ENCODE peak calls at places on chromosome 7, in eight cellular contexts. U is right lobe of liver, H is MM.1S, V is fibroblast of the aortic adventitia, F is Panc1, K is lower leg skin, D is adrenal gland, Q is thoracic aorta. G is an unnamed sample.

GRCh38 chr7:108581655-108582491 is 12.2 kb downstream of the DNAJB9 start:
- DNase-seq in U (no peak), H (no peak), V (no peak), F (no peak), K (no peak), D (no peak), Q (no peak), G (no peak)

GRCh38 chr7:118898284-118898683 is 673.8 kb downstream of the ANKRD7 start:
- DNase-seq in U (no peak), H (no peak), V (no peak), F (no peak), K (no peak), D (no peak), Q (no peak), G (no peak)

GRCh38 chr7:92609921-92610518 is 19.8 kb upstream of the FAM133B start:
- DNase-seq in U (no peak), H (peak; percentile 23), V (peak; percentile 57), F (no peak), K (no peak), D (no peak), Q (no peak), G (no peak)

GRCh38 chr7:140230517-140230861 is 53.7 kb upstream of the KDM7A start:
- DNase-seq in U (no peak), H (peak; percentile 63), V (no peak), F (no peak), K (peak; percentile 93), D (no peak), Q (no peak), G (peak; percentile 62)

GRCh38 chr7:32217841-32218467 is 147.7 kb upstream of the PDE1C start:
- DNase-seq in U (no peak), H (no peak), V (no peak), F (no peak), K (peak; percentile 14), D (no peak), Q (no peak), G (no peak)

GRCh38 chr7:45089314-45089891 is 634 bp upstream of the NACAD start:
- DNase-seq in U (no peak), H (no peak), V (peak; percentile 47), F (no peak), K (no peak), D (peak; percentile 96), Q (no peak), G (peak; percentile 61)

GRCh38 chr7:87058739-87059524 is 522 bp downstream of the ELAPOR2 start:
- DNase-seq in U (no peak), H (peak; percentile 51), V (no peak), F (no peak), K (peak; percentile 84), D (no peak), Q (no peak), G (peak; percentile 34)

GRCh38 chr7:153440781-153441180 is 611.4 kb upstream of the DPP6 start:
- DNase-seq in U (no peak), H (no peak), V (no peak), F (no peak), K (no peak), D (no peak), Q (no peak), G (no peak)

GRCh38 chr7:69690329-69690728 is 92.1 kb downstream of the AUTS2 start:
- DNase-seq in U (no peak), H (no peak), V (no peak), F (no peak), K (no peak), D (no peak), Q (no peak), G (no peak)

GRCh38 chr7:66894463-66895080 is 26.5 kb upstream of the TMEM248 start:
- DNase-seq in U (no peak), H (no peak), V (peak; percentile 40), F (no peak), K (no peak), D (no peak), Q (no peak), G (no peak)

GRCh38 chr7:27912751-27913150 is 172.8 kb downstream of the TAX1BP1 start:
- DNase-seq in U (no peak), H (no peak), V (no peak), F (no peak), K (no peak), D (no peak), Q (no peak), G (no peak)

GRCh38 chr7:43659549-43659896 is 69.8 kb downstream of the COA1 start:
- DNase-seq in U (no peak), H (no peak), V (no peak), F (no peak), K (no peak), D (no peak), Q (no peak), G (no peak)

GRCh38 chr7:139232893-139233292 is 1.9 kb downstream of the UBN2 start:
- DNase-seq in U (no peak), H (no peak), V (peak; percentile 14), F (peak; percentile 82), K (no peak), D (no peak), Q (no peak), G (no peak)

GRCh38 chr7:134327896-134328295 is 11.2 kb upstream of the SLC35B4 start:
- DNase-seq in U (no peak), H (peak; percentile 70), V (peak; percentile 53), F (peak; percentile 38), K (no peak), D (peak; percentile 63), Q (no peak), G (no peak)

GRCh38 chr7:47896809-47897423 is 51.4 kb downstream of the PKD1L1 start:
- DNase-seq in U (no peak), H (no peak), V (no peak), F (no peak), K (peak; percentile 53), D (no peak), Q (no peak), G (no peak)

GRCh38 chr7:50994753-50995319 is 212.1 kb upstream of the GRB10 start:
- DNase-seq in U (no peak), H (no peak), V (no peak), F (no peak), K (no peak), D (no peak), Q (no peak), G (no peak)

GRCh38 chr7:46859963-46860475 is 721.9 kb downstream of the TNS3 start:
- DNase-seq in U (no peak), H (no peak), V (peak; percentile 41), F (no peak), K (no peak), D (no peak), Q (no peak), G (no peak)

GRCh38 chr7:106871793-106872571 is 6.9 kb downstream of the PIK3CG start:
- DNase-seq in U (no peak), H (no peak), V (no peak), F (no peak), K (no peak), D (no peak), Q (no peak), G (no peak)

GRCh38 chr7:84142726-84143125 is 51.9 kb downstream of the SEMA3A start:
- DNase-seq in U (no peak), H (no peak), V (no peak), F (no peak), K (no peak), D (no peak), Q (no peak), G (no peak)

DNA sequence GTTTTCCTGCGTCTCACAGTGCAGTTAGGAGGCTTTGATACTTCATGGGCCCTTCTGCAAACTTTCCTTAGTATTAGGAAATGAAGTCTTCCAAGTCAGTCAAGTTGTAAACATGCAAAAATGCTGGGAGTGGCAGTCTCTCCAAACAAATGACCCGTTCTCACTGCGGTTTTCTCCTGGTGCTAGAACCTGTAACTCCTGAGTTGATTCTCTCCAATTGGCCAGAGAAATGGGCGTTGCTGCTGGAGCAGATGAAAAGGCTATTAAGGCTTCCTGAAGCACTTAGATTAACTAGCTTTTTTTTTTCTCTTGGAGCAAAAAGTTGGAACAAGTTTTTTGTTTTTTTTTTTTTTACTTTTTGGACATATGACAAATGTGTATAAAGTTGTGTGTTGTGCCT is 393.9 kb upstream of the GALNT17 start:
- DNase-seq in U (no peak), H (no peak), V (peak; percentile 53), F (no peak), K (no peak), D (no peak), Q (no peak), G (peak; percentile 47)
- TF ChIP-seq CTCF in U (peak; percentile 17), H (no peak), V (no peak), F (no peak), K (no peak), D (no peak), Q (no peak), G (no peak)

DNA sequence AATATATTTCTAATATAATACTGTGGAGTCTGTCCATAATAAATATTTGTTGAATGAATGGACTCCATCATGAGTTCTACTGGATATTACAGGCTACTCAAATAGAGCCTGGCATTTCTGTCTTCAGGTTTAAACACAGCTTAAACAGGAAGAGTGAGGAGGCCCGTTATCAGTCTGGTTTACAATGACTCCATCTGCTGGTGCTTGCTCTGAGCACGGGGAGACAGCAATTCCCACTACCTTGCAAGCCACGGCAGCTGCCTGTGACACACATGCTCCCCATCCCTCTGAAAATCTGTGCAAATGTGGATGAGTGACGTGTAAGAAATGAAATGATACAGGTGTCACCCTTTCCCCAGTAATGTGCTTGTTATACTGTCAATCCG is 293.5 kb upstream of the IMMP2L start:
- DNase-seq in U (no peak), H (no peak), V (peak; percentile 59), F (no peak), K (no peak), D (no peak), Q (no peak), G (no peak)
- TF ChIP-seq CTCF in U (no peak), H (no peak), V (peak; percentile 48), F (no peak), K (no peak), D (no peak), Q (no peak), G (no peak)

GRCh38 chr7:12493407-12493806 is 77.1 kb upstream of the SCIN start:
- DNase-seq in U (no peak), H (no peak), V (peak; percentile 69), F (no peak), K (no peak), D (no peak), Q (no peak), G (peak; percentile 36)

GRCh38 chr7:12490941-12491340 is 79.6 kb upstream of the SCIN start:
- DNase-seq in U (no peak), H (no peak), V (no peak), F (no peak), K (no peak), D (no peak), Q (no peak), G (no peak)

GRCh38 chr7:12491526-12491925 is 79.0 kb upstream of the SCIN start:
- DNase-seq in U (no peak), H (no peak), V (no peak), F (no peak), K (no peak), D (no peak), Q (no peak), G (no peak)

GRCh38 chr7:12493866-12494265 is 76.7 kb upstream of the SCIN start:
- DNase-seq in U (no peak), H (no peak), V (no peak), F (no peak), K (no peak), D (no peak), Q (no peak), G (no peak)

GRCh38 chr7:12490105-12490688 is 80.3 kb upstream of the SCIN start:
- DNase-seq in U (no peak), H (peak; percentile 59), V (peak; percentile 37), F (no peak), K (no peak), D (no peak), Q (no peak), G (no peak)
- TF ChIP-seq CTCF in U (peak; percentile 53), H (peak; percentile 61), V (peak; percentile 41), F (peak; percentile 65), K (no peak), D (peak; percentile 42), Q (peak; percentile 22), G (no peak)

GRCh38 chr7:25839084-25839769 is 312.8 kb upstream of the NFE2L3 start:
- DNase-seq in U (no peak), H (no peak), V (no peak), F (no peak), K (no peak), D (no peak), Q (no peak), G (no peak)
- TF ChIP-seq CTCF in U (no peak), H (peak; percentile 25), V (peak; percentile 61), F (peak; percentile 60), K (no peak), D (peak; percentile 45), Q (peak; percentile 10), G (no peak)